ENCODE peak calls at places on chromosomes 2 and 18, in ten cellular contexts. M, D, W, T, S, G, B, L, Q and N are unnamed samples.

GRCh38 chr2:120522151-120522751 is 176.3 kb downstream of the INHBB start:
- DNase-seq in S (no peak), B (no peak), W (no peak), T (no peak), G (peak), M (no peak), D (peak), L (peak), Q (no peak), N (no peak)

GRCh38 chr2:25294573-25295462 is 46.9 kb downstream of the DNMT3A start:
- DNase-seq in B (peak), W (no peak), G (peak), S (no peak), D (peak), M (peak), T (no peak), Q (no peak), L (peak), N (peak)

GRCh38 chr18:55265916-55266488 is 306.7 kb upstream of the CCDC68 start:
- DNase-seq in B (no peak), T (peak), M (no peak), Q (no peak), D (no peak), L (peak), W (no peak), G (no peak), S (no peak), N (no peak)

GRCh38 chr2:178388287-178388686 is 62.7 kb downstream of the PRKRA start:
- DNase-seq in L (no peak), Q (no peak), W (no peak), T (no peak), M (no peak), B (no peak), D (no peak), S (no peak), G (no peak), N (no peak)

GRCh38 chr18:33231474-33232317 is 208.8 kb downstream of the CCDC178 start:
- DNase-seq in L (peak), M (peak), W (peak), Q (peak), T (peak), B (no peak), S (no peak), G (peak), D (peak), N (peak)

GRCh38 chr2:175742367-175742766 is 259.7 kb downstream of the LNPK start:
- DNase-seq in T (peak), Q (no peak), B (no peak), G (no peak), W (no peak), M (no peak), D (no peak), L (no peak), S (peak), N (no peak)

GRCh38 chr2:126802774-126803421 is 95.8 kb upstream of the TEX51 start:
- DNase-seq in B (no peak), S (no peak), M (no peak), L (no peak), T (no peak), Q (no peak), W (no peak), D (no peak), G (no peak), N (no peak)

GRCh38 chr2:85390941-85391669 is 19.1 kb downstream of the CAPG start:
- DNase-seq in B (peak), M (peak), T (no peak), L (peak), Q (peak), S (no peak), W (no peak), G (peak), D (peak), N (peak)

GRCh38 chr2:192236136-192236535 is 41.4 kb upstream of the TMEFF2 start:
- DNase-seq in W (no peak), M (no peak), Q (no peak), B (no peak), G (no peak), T (peak), S (peak), D (no peak), L (peak), N (no peak)

GRCh38 chr18:55141318-55141717 is 182.1 kb upstream of the CCDC68 start:
- DNase-seq in M (no peak), S (no peak), Q (no peak), T (no peak), B (no peak), G (no peak), L (no peak), D (no peak), W (no peak), N (no peak)

GRCh38 chr2:237707859-237708398 is 80.5 kb downstream of the LRRFIP1 start:
- DNase-seq in S (no peak), T (no peak), M (no peak), D (no peak), G (no peak), L (no peak), B (no peak), Q (no peak), W (no peak), N (no peak)

GRCh38 chr2:158497486-158497885 is 40.7 kb downstream of the PKP4 start:
- DNase-seq in Q (no peak), B (no peak), G (no peak), L (peak), T (no peak), M (no peak), W (no peak), D (no peak), S (no peak), N (no peak)

GRCh38 chr2:96856776-96857673 is 791 bp downstream of the ANKRD39 start:
- DNase-seq in T (no peak), M (peak), D (peak), B (no peak), Q (no peak), L (no peak), W (no peak), G (no peak), S (no peak), N (peak)

GRCh38 chr2:69770193-69770702 is 28.3 kb downstream of the ANXA4 start:
- DNase-seq in Q (no peak), G (no peak), B (no peak), S (no peak), M (no peak), T (peak), L (peak), W (peak), D (no peak), N (peak)

GRCh38 chr2:4763009-4763408 is 929.2 kb upstream of the SOX11 start:
- DNase-seq in G (no peak), B (no peak), W (no peak), L (no peak), M (peak), S (no peak), Q (peak), D (no peak), T (no peak), N (peak)

GRCh38 chr2:29042581-29043075 is 31.7 kb downstream of the PCARE start:
- DNase-seq in L (peak), S (no peak), B (no peak), Q (no peak), G (peak), D (peak), T (peak), M (no peak), W (no peak), N (no peak)

GRCh38 chr2:66982766-66983165 is 414.4 kb upstream of the ETAA1 start:
- DNase-seq in Q (no peak), M (no peak), B (no peak), G (no peak), T (peak), S (no peak), D (no peak), W (no peak), L (peak), N (no peak)

GRCh38 chr2:20223345-20224190 is 1.4 kb downstream of the SDC1 start:
- DNase-seq in W (no peak), D (no peak), G (peak), L (peak), M (no peak), Q (peak), B (peak), T (peak), S (peak), N (peak)

GRCh38 chr2:230685165-230685560 is 27.5 kb upstream of the CAB39 start:
- DNase-seq in B (no peak), S (no peak), W (no peak), T (no peak), L (no peak), Q (no peak), G (no peak), M (no peak), D (no peak), N (no peak)

GRCh38 chr2:68368657-68369339 is 3.7 kb downstream of the PLEK start:
- DNase-seq in W (no peak), D (no peak), B (no peak), L (peak), Q (no peak), G (no peak), M (no peak), S (peak), T (no peak), N (no peak)

DNA sequence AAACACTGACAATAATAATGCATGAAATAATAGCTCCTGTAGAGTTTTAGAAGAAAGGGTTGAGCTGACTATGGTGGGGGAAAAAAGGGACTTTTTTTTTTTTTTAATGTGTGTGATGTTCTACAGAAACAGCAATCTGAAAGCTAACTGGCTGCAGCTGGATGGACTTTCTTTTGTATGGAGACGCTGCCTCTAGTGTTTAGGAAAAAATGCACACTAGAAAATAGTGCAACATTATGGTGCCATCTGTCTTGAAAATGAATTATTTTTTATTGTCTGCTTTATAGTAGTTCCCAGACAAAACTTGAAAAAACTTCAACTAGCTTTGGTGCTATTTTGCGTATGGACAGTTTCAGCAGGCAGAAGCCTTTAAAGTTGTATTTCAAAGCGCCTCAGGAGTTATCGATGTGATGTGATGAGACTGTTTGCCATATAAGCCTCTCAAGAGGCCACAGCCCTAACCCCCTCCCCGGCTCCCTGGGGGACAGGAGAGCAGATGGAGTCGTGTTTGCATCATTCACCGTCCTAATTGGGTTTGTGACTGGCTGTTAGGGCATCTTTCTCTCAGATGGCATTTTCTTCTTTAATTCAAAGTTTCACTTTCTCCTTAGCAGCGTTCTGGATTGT is 86.9 kb downstream of the LTBP1 start:
- DNase-seq in S (no peak), B (no peak), G (no peak), Q (no peak), W (no peak), D (no peak), M (no peak), T (peak), L (peak), N (no peak)
- TF ChIP-seq CTCF in S (peak), B (no peak), G (peak), Q (no peak), W (peak), D (peak), M (peak), T (peak), L (peak), N (peak)

DNA sequence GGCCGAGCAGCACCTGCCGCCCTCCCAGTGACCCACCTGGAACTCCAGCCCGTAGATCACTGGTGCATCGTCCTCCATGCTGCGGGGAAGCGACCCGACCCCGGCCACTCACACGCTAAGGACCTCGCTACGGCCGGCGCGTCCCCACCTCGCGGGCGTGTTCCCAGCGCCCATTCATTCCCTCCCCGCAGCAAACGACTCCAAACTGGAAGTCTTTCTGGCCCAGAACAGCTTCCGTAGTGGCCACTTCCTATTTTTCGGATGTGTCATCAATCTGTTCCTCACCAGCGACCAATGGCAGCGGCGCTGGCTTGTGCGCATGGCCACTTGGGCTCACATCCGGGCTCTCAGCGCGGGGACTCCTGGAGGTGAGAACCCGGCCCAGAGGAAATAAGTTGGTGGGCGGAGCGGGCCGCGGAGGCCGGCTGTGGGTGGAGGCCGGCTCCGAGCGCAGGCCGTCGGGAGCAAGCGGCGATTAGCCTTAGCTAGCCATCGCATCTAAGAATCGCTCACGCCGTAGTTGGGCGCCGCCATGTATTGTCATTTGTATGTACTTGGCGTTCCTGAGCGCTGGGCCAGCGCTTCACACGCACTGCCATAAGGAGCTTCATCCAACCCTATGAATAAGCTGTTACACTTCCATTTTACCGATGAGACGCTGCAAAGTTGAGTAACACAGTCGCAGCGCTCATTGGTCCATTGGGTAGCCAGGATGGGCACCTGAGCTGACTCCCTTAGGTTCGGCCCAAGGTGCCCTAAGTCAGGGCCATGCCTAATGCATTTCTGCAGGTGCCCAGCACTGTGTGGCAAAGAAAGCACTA is at the start of gene EIPR1:
- DNase-seq in M (no peak), D (peak), T (peak), Q (peak), L (peak), W (peak), G (peak), S (peak), B (peak), N (peak)
- TF ChIP-seq CTCF in M (no peak), D (peak), T (no peak), Q (no peak), L (no peak), W (no peak), G (peak), S (peak), B (no peak), N (no peak)

DNA sequence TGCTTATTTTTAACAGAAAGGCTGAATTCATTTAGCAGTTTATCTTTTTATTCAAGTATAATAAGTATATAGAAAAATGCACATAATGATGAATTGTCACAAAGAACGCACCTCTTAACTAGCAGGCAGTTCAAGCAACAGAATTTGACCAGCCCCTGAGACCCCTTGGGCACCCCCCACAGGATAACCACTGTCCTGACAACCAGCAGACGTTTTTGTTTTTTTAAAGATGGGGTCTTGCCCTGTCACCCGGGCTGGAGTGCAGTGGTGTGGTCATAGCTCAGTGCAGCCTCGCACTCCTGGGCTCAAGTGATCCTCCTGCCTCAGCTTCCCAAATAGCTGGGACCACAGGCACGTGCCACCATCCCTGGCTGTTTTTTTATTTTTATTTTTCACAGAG is 14.0 kb downstream of the PRELID3A start:
- DNase-seq in G (no peak), T (no peak), W (no peak), M (no peak), Q (no peak), L (no peak), D (no peak), B (no peak), S (no peak), N (no peak)
- TF ChIP-seq CTCF in G (no peak), T (no peak), W (no peak), M (peak), Q (no peak), L (no peak), D (no peak), B (no peak), S (no peak), N (no peak)

GRCh38 chr2:19101968-19102367 is 256.5 kb downstream of the OSR1 start:
- DNase-seq in M (no peak), D (no peak), Q (no peak), W (no peak), B (no peak), S (no peak), G (no peak), T (no peak), L (no peak), N (no peak)

GRCh38 chr2:19098467-19099160 is 259.8 kb downstream of the OSR1 start:
- DNase-seq in M (no peak), L (no peak), S (no peak), Q (no peak), T (no peak), B (no peak), G (no peak), W (no peak), D (no peak), N (no peak)

GRCh38 chr2:19102696-19103403 is 255.6 kb downstream of the OSR1 start:
- DNase-seq in Q (no peak), D (no peak), G (no peak), W (no peak), M (no peak), B (no peak), S (no peak), L (no peak), T (no peak), N (no peak)

GRCh38 chr2:19100570-19100969 is 257.9 kb downstream of the OSR1 start:
- DNase-seq in M (no peak), W (no peak), T (no peak), L (no peak), G (no peak), S (no peak), B (no peak), D (no peak), Q (no peak), N (no peak)

GRCh38 chr2:19099181-19099580 is 259.2 kb downstream of the OSR1 start:
- DNase-seq in B (no peak), S (no peak), D (no peak), M (no peak), G (no peak), L (no peak), Q (no peak), T (no peak), W (no peak), N (no peak)
- TF ChIP-seq CTCF in B (no peak), S (no peak), D (no peak), M (no peak), G (no peak), L (no peak), Q (no peak), T (no peak), W (no peak), N (no peak)

GRCh38 chr2:16899958-16900357 is 234.3 kb upstream of the CYRIA start:
- DNase-seq in B (no peak), W (no peak), M (no peak), L (no peak), S (no peak), G (no peak), T (no peak), Q (no peak), D (no peak), N (no peak)

GRCh38 chr2:16900405-16901025 is 234.9 kb upstream of the CYRIA start:
- DNase-seq in Q (no peak), D (no peak), W (peak), T (no peak), L (no peak), G (no peak), S (no peak), M (peak), B (no peak), N (peak)
- TF ChIP-seq CTCF in Q (peak), D (peak), W (peak), T (peak), L (peak), G (no peak), S (peak), M (peak), B (no peak), N (peak)